ENCODE peak calls at places on chromosomes 1 and 21, in four cellular contexts. P is uterus; Q is prostate gland; Z is CD8-positive, alpha-beta memory T cell. V is an unnamed sample.

GRCh38 chr1:46615088-46615487 is 1.5 kb downstream of the MOB3C start:
- DNase-seq in Q (no peak), P (no peak), Z (no peak), V (no peak)

GRCh38 chr1:221712776-221713431 is 29.0 kb downstream of the DUSP10 start:
- DNase-seq in Z (peak), Q (no peak), P (no peak), V (peak)

GRCh38 chr1:61808968-61809367 is 66.7 kb downstream of the PATJ start:
- DNase-seq in Z (no peak), P (no peak), Q (no peak), V (no peak)

GRCh38 chr1:161388639-161389038 is 21.0 kb upstream of the CFAP126 start:
- DNase-seq in Z (no peak), P (no peak), Q (no peak), V (no peak)

GRCh38 chr1:167904641-167905040 is 9.3 kb downstream of the ADCY10 start:
- DNase-seq in Q (no peak), P (no peak), Z (no peak), V (no peak)

GRCh38 chr1:216350186-216350585 is 73.1 kb downstream of the USH2A start:
- DNase-seq in Z (no peak), P (no peak), Q (no peak), V (no peak)

GRCh38 chr1:182181167-182181572 is 119.7 kb upstream of the ZNF648 start:
- DNase-seq in Q (peak), P (no peak), Z (no peak), V (no peak)

GRCh38 chr1:225768662-225769426 is 8.8 kb upstream of the SRP9 start:
- DNase-seq in P (no peak), Q (peak), Z (no peak), V (no peak)

GRCh38 chr1:54866801-54867716 is 19.9 kb downstream of the DHCR24 start:
- DNase-seq in Z (no peak), P (no peak), Q (no peak), V (no peak)

GRCh38 chr1:32426489-32427255 is 32.4 kb upstream of the BSDC1 start:
- DNase-seq in Q (peak), Z (no peak), P (peak), V (no peak)

GRCh38 chr1:79726321-79726720 is 719.8 kb upstream of the ADGRL4 start:
- DNase-seq in P (no peak), Q (no peak), Z (no peak), V (no peak)

GRCh38 chr1:180310095-180310494 is 80.0 kb downstream of the LHX4 start:
- DNase-seq in Z (no peak), P (no peak), Q (no peak), V (no peak)

GRCh38 chr1:3902546-3902945 is 2.5 kb upstream of the C1orf174 start:
- DNase-seq in P (no peak), Z (no peak), Q (no peak), V (no peak)

GRCh38 chr1:14983277-14983676 is 170.3 kb upstream of the TMEM51 start:
- DNase-seq in Z (no peak), P (no peak), Q (no peak), V (no peak)

GRCh38 chr1:180027949-180028445 is 73.4 kb downstream of the CEP350 start:
- DNase-seq in Q (no peak), Z (no peak), P (no peak), V (no peak)

GRCh38 chr1:115829947-115830346 is 11.0 kb downstream of the NHLH2 start:
- DNase-seq in P (no peak), Q (no peak), Z (no peak), V (no peak)

GRCh38 chr1:115829023-115829674 is 11.8 kb downstream of the NHLH2 start:
- DNase-seq in Z (no peak), Q (no peak), P (peak), V (no peak)

GRCh38 chr1:115826642-115827041 is 14.3 kb downstream of the NHLH2 start:
- DNase-seq in P (no peak), Z (no peak), Q (no peak), V (no peak)

GRCh38 chr1:115827452-115827851 is 13.5 kb downstream of the NHLH2 start:
- DNase-seq in Q (no peak), Z (no peak), P (no peak), V (no peak)

DNA sequence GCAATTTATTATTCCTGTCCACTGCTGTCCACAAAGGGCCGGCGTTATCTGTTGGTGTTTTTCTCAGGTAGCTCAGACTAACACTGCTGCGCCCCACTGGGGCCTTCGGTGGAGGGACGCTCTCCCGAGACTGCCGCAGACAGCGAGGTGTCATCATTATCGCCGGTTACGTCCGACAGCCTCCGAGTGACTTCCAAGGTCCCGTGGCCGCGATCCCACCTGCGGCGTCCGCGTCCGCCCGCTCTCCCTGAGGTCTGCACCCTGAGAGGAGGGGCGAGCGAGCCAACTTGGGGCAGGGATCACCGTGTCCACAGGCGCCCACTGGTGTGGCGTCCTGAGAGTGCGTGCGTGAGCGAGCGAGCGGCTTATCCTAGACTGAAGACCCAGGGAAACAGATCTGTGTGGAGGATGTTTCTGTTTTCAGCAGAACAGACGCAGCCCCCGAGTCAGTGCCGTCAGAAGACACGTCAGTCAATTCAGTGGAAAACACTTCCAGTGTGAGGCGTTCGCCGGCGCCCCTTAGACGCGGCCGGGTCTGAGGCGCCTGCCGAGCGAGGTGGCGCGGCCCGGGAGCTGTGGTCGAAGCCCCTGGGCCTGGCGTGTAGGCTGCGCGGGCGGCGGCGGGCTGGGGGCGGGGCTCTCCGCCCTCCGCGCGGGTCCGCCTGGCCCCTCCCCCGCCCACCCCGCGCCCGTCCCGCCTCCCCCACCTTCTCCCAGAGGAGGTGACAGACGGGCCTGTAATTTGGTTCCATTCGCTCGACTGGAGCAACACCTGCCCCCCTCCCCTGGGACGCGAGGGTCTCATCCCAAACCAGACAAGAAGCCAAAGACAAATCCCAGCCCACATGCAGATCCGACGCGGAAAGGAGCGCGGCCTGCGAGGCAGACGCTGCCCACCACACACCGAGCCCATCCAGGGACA is 12.6 kb downstream of the NHLH2 start:
- DNase-seq in Q (no peak), P (peak), Z (no peak), V (no peak)
- H3K4me3 ChIP-seq in Q (peak), P (peak), Z (no peak), V (peak)

DNA sequence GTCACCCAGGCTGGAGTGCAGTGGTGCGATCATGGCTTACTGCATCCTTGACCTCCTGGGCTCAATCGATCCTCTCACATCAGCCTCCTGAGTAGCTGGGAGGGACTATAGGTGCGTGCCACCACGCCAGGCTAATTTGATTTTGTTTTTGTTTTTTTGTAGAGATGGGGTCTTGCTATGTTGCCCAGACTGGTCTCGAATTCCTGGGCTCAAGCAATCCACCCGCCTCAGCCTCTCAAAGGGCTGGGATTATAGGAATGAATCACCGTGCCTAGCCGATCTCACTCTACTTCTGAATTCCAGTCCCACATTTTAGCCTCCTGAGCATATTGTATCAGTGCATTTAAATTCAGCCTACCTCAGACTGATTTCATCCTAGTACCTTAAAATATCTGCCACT is 1.8 kb downstream of the CTXND2 start:
- DNase-seq in Q (no peak), Z (no peak), P (no peak), V (no peak)
- H3K4me3 ChIP-seq in Q (no peak), Z (no peak), P (no peak), V (no peak)

DNA sequence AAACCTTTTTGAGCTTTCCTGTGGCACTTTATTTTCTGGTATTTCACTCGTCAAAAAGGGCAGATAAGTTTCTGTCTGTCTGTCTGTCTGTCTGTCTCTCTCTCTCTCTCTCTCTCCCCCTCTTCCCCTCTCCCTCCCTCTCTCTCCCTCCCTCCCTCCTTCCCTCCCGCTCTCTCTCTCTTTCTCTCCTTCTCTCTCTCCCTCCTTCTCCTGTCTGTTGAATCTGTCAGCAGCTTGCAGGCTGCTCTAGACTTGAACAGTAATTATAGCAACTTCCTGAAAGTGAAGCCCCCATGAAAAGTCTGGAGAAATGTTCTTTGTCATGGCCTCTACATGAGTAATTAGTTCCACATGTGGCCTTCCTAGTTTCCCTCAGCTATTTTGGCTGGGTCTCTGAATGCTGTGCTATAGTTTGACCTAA is 275.2 kb upstream of the C1orf105 start:
- DNase-seq in Q (no peak), P (no peak), Z (no peak), V (no peak)
- H3K4me3 ChIP-seq in Q (no peak), P (peak), Z (no peak), V (no peak)

GRCh38 chr1:40382110-40382464 is 8.6 kb downstream of the SMAP2 start:
- DNase-seq in Q (no peak), Z (no peak), P (no peak), V (no peak)
- H3K4me3 ChIP-seq in Q (no peak), Z (peak), P (no peak), V (peak)

DNA sequence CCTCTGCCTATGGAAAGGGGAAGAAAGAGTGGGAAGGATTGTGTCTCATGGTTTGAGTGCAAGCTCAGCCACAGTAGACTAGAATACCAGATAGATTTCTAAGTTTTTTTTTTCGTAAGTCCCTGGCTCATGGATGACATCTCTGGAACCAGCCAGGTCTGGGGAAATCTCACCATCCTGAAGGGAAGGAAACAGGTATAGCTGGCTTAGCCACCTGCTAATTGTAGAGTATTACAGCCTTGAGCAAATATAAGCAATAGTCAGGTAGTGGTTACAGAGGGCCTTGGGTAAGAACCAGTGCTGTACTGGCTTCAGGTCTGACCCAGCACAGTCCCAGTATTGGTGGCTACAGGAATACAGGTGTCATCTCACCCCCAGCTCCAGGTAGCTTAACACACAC is 500.9 kb upstream of the PRMT6 start:
- DNase-seq in Q (no peak), Z (no peak), P (no peak), V (no peak)
- H3K4me3 ChIP-seq in Q (no peak), Z (no peak), P (no peak), V (no peak)

DNA sequence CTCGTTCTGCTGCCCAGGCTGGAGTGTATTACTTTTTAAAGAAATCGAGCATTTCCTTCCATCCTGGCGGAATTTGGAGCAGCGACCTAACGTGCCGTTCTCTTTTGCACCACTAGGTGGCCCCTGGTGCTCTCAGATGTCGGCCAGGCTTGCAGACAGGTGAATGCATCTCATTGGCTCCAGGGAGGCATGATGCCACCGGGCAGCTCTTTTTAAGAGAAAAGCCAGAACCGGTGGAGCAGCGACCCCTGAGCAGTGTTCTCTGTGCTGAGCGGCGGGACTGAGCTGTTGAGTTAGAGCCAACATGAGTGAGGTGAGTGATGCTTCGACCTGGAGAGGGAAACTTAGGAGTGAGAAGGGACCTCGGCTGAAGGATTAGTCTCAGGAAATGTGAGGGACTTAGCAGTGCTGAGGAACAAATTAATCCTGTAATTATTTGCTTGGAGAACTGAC is at the start of gene PCP4:
- DNase-seq in P (peak), Q (peak), Z (no peak), V (no peak)
- H3K4me3 ChIP-seq in P (peak), Q (peak), Z (no peak), V (no peak)

GRCh38 chr1:51214615-51215131 is 21.4 kb upstream of the RNF11 start:
- DNase-seq in P (no peak), Z (no peak), Q (no peak), V (no peak)

GRCh38 chr1:51218570-51218969 is 17.5 kb upstream of the RNF11 start:
- DNase-seq in Q (no peak), P (no peak), Z (no peak), V (no peak)

GRCh38 chr1:51215169-51215568 is 20.9 kb upstream of the RNF11 start:
- DNase-seq in P (no peak), Z (no peak), Q (no peak), V (no peak)

GRCh38 chr1:51217101-51217500 is 19.0 kb upstream of the RNF11 start:
- DNase-seq in P (no peak), Q (no peak), Z (no peak), V (no peak)

DNA sequence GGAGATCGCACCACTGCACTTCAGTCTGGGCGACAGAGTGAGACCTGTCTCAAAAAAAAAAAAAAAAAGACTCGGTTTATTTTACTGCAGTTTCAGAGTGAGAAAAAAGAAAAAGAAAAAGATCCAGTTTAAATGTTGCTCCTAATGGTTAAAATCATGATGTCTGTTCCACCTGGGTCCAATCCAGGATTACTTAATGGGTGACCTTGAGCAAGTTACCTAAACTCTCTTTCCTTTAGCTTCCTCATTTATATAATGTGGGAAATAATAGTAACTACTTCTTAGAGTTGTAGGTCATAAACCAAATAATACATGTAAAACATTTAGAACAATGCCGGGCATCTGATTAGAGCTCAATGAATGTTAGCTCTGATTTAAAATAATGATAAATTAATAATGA is 19.4 kb upstream of the RNF11 start:
- DNase-seq in Z (no peak), Q (no peak), P (no peak), V (no peak)
- H3K4me3 ChIP-seq in Z (no peak), Q (no peak), P (no peak), V (no peak)

V was measured in effector memory CD4-positive, alpha-beta T cell.